ENCODE peak calls at places on chromosomes 16 and 17, in ten cellular contexts. One of them, this sample, is unnamed.

GRCh38 chr17:10614536-10615155 is 42.5 kb downstream of the MYH3 start:
- DNase-seq in fibroblast of mammary gland: peak
- DNase-seq in thoracic aorta: no peak
- DNase-seq in OCI-LY7: peak
- DNase-seq in astrocyte: peak
- DNase-seq in BJ: no peak
- DNase-seq in gastrocnemius medialis: peak
- DNase-seq in A549: peak
- DNase-seq in MM.1S: peak
- DNase-seq in PC-9: no peak
- DNase-seq in this sample: no peak

GRCh38 chr16:27700596-27700995 is 150.7 kb downstream of the KATNIP start:
- DNase-seq in fibroblast of mammary gland: no peak
- DNase-seq in thoracic aorta: no peak
- DNase-seq in OCI-LY7: no peak
- DNase-seq in astrocyte: no peak
- DNase-seq in BJ: no peak
- DNase-seq in gastrocnemius medialis: no peak
- DNase-seq in A549: no peak
- DNase-seq in MM.1S: no peak
- DNase-seq in PC-9: no peak
- DNase-seq in this sample: no peak

GRCh38 chr16:52545544-52546262 is 1.2 kb downstream of the TOX3 start:
- DNase-seq in fibroblast of mammary gland: no peak
- DNase-seq in thoracic aorta: no peak
- DNase-seq in OCI-LY7: no peak
- DNase-seq in astrocyte: no peak
- DNase-seq in BJ: no peak
- DNase-seq in gastrocnemius medialis: no peak
- DNase-seq in A549: no peak
- DNase-seq in MM.1S: no peak
- DNase-seq in PC-9: no peak
- DNase-seq in this sample: no peak

GRCh38 chr16:50662306-50662940 is 18.7 kb downstream of the SNX20 start:
- DNase-seq in fibroblast of mammary gland: no peak
- DNase-seq in thoracic aorta: no peak
- DNase-seq in OCI-LY7: no peak
- DNase-seq in astrocyte: no peak
- DNase-seq in BJ: no peak
- DNase-seq in gastrocnemius medialis: no peak
- DNase-seq in A549: no peak
- DNase-seq in MM.1S: no peak
- DNase-seq in PC-9: no peak
- DNase-seq in this sample: no peak

GRCh38 chr16:73065617-73066313 is 17.8 kb upstream of the ZFHX3 start:
- DNase-seq in fibroblast of mammary gland: no peak
- DNase-seq in thoracic aorta: no peak
- DNase-seq in OCI-LY7: no peak
- DNase-seq in astrocyte: no peak
- DNase-seq in BJ: no peak
- DNase-seq in gastrocnemius medialis: peak
- DNase-seq in A549: no peak
- DNase-seq in MM.1S: no peak
- DNase-seq in PC-9: no peak
- DNase-seq in this sample: no peak

GRCh38 chr16:8878523-8878911 is 3.6 kb upstream of the LITAFD start:
- DNase-seq in fibroblast of mammary gland: peak
- DNase-seq in thoracic aorta: no peak
- DNase-seq in OCI-LY7: no peak
- DNase-seq in astrocyte: peak
- DNase-seq in BJ: peak
- DNase-seq in gastrocnemius medialis: no peak
- DNase-seq in A549: peak
- DNase-seq in MM.1S: no peak
- DNase-seq in PC-9: peak
- DNase-seq in this sample: peak

GRCh38 chr17:77322534-77323412 is 182.0 kb downstream of the SEC14L1 start:
- DNase-seq in fibroblast of mammary gland: peak
- DNase-seq in thoracic aorta: peak
- DNase-seq in OCI-LY7: peak
- DNase-seq in astrocyte: peak
- DNase-seq in BJ: peak
- DNase-seq in gastrocnemius medialis: peak
- DNase-seq in A549: peak
- DNase-seq in MM.1S: no peak
- DNase-seq in PC-9: peak
- DNase-seq in this sample: peak

GRCh38 chr16:76943936-76944335 is 247.1 kb upstream of the MON1B start:
- DNase-seq in fibroblast of mammary gland: peak
- DNase-seq in thoracic aorta: no peak
- DNase-seq in OCI-LY7: no peak
- DNase-seq in astrocyte: no peak
- DNase-seq in BJ: no peak
- DNase-seq in gastrocnemius medialis: no peak
- DNase-seq in A549: no peak
- DNase-seq in MM.1S: no peak
- DNase-seq in PC-9: no peak
- DNase-seq in this sample: no peak

GRCh38 chr17:49114703-49115102 is 17.9 kb upstream of the B4GALNT2 start:
- DNase-seq in fibroblast of mammary gland: no peak
- DNase-seq in thoracic aorta: no peak
- DNase-seq in OCI-LY7: no peak
- DNase-seq in astrocyte: no peak
- DNase-seq in BJ: no peak
- DNase-seq in gastrocnemius medialis: no peak
- DNase-seq in A549: no peak
- DNase-seq in MM.1S: no peak
- DNase-seq in PC-9: no peak
- DNase-seq in this sample: no peak

GRCh38 chr16:55000595-55000994 is 69.9 kb downstream of the IRX5 start:
- DNase-seq in fibroblast of mammary gland: peak
- DNase-seq in thoracic aorta: no peak
- DNase-seq in OCI-LY7: no peak
- DNase-seq in astrocyte: peak
- DNase-seq in BJ: no peak
- DNase-seq in gastrocnemius medialis: no peak
- DNase-seq in A549: peak
- DNase-seq in MM.1S: no peak
- DNase-seq in PC-9: peak
- DNase-seq in this sample: no peak

GRCh38 chr16:50812046-50812445 is 70.2 kb downstream of the CYLD start:
- DNase-seq in fibroblast of mammary gland: no peak
- DNase-seq in thoracic aorta: no peak
- DNase-seq in OCI-LY7: no peak
- DNase-seq in astrocyte: no peak
- DNase-seq in BJ: no peak
- DNase-seq in gastrocnemius medialis: no peak
- DNase-seq in A549: no peak
- DNase-seq in MM.1S: no peak
- DNase-seq in PC-9: no peak
- DNase-seq in this sample: no peak

GRCh38 chr17:27631409-27631755 is 394 bp downstream of the LGALS9 start:
- DNase-seq in fibroblast of mammary gland: no peak
- DNase-seq in thoracic aorta: no peak
- DNase-seq in OCI-LY7: peak
- DNase-seq in astrocyte: no peak
- DNase-seq in BJ: no peak
- DNase-seq in gastrocnemius medialis: no peak
- DNase-seq in A549: no peak
- DNase-seq in MM.1S: no peak
- DNase-seq in PC-9: no peak
- DNase-seq in this sample: no peak

GRCh38 chr17:79572136-79572915 is 38.5 kb downstream of the RBFOX3 start:
- DNase-seq in fibroblast of mammary gland: no peak
- DNase-seq in thoracic aorta: no peak
- DNase-seq in OCI-LY7: no peak
- DNase-seq in astrocyte: no peak
- DNase-seq in BJ: no peak
- DNase-seq in gastrocnemius medialis: no peak
- DNase-seq in A549: no peak
- DNase-seq in MM.1S: no peak
- DNase-seq in PC-9: no peak
- DNase-seq in this sample: no peak

GRCh38 chr16:27671410-27671809 is 121.5 kb downstream of the KATNIP start:
- DNase-seq in fibroblast of mammary gland: no peak
- DNase-seq in thoracic aorta: no peak
- DNase-seq in OCI-LY7: no peak
- DNase-seq in astrocyte: no peak
- DNase-seq in BJ: no peak
- DNase-seq in gastrocnemius medialis: no peak
- DNase-seq in A549: peak
- DNase-seq in MM.1S: no peak
- DNase-seq in PC-9: no peak
- DNase-seq in this sample: no peak

GRCh38 chr16:87608400-87608985 is 6.2 kb downstream of the JPH3 start:
- DNase-seq in fibroblast of mammary gland: peak
- DNase-seq in thoracic aorta: no peak
- DNase-seq in OCI-LY7: peak
- DNase-seq in astrocyte: peak
- DNase-seq in BJ: no peak
- DNase-seq in gastrocnemius medialis: no peak
- DNase-seq in A549: peak
- DNase-seq in MM.1S: peak
- DNase-seq in PC-9: no peak
- DNase-seq in this sample: peak

GRCh38 chr17:29084476-29085148 is 41.7 kb downstream of the PIPOX start:
- DNase-seq in fibroblast of mammary gland: no peak
- DNase-seq in thoracic aorta: no peak
- DNase-seq in OCI-LY7: no peak
- DNase-seq in astrocyte: peak
- DNase-seq in BJ: no peak
- DNase-seq in gastrocnemius medialis: no peak
- DNase-seq in A549: no peak
- DNase-seq in MM.1S: no peak
- DNase-seq in PC-9: no peak
- DNase-seq in this sample: no peak

GRCh38 chr17:8466466-8466865 is 30.8 kb downstream of the NDEL1 start:
- DNase-seq in fibroblast of mammary gland: peak
- DNase-seq in thoracic aorta: no peak
- DNase-seq in OCI-LY7: no peak
- DNase-seq in astrocyte: peak
- DNase-seq in BJ: peak
- DNase-seq in gastrocnemius medialis: no peak
- DNase-seq in A549: no peak
- DNase-seq in MM.1S: no peak
- DNase-seq in PC-9: no peak
- DNase-seq in this sample: no peak

GRCh38 chr16:804193-805048 is 3.9 kb upstream of the GNG13 start:
- DNase-seq in fibroblast of mammary gland: no peak
- DNase-seq in thoracic aorta: no peak
- DNase-seq in OCI-LY7: no peak
- DNase-seq in astrocyte: no peak
- DNase-seq in BJ: no peak
- DNase-seq in gastrocnemius medialis: no peak
- DNase-seq in A549: no peak
- DNase-seq in MM.1S: no peak
- DNase-seq in PC-9: no peak
- DNase-seq in this sample: no peak

DNA sequence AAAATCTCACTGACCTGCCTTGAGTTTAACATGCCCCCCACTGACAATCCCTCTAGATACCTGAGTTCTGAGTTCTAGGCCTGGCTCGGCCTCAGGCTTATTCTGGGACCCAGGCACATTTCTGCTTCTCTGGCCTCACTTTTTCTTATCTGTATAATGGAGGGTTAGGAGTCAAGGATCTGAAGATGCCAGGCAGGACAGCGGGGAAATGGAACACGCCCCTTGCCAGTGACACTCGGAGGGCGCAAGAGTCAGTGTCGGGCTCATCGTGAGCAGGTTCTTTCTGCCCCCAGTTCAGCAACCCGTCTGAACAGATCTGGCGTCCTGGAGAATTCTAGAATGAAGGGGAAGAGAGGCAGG is 567 bp upstream of the MT3 start:
- DNase-seq in fibroblast of mammary gland: no peak
- DNase-seq in thoracic aorta: no peak
- DNase-seq in OCI-LY7: no peak
- DNase-seq in astrocyte: no peak
- DNase-seq in BJ: no peak
- DNase-seq in gastrocnemius medialis: no peak
- DNase-seq in A549: no peak
- DNase-seq in MM.1S: no peak
- DNase-seq in PC-9: no peak
- DNase-seq in this sample: no peak
- H3K4me3 ChIP-seq in fibroblast of mammary gland: no peak
- H3K4me3 ChIP-seq in thoracic aorta: peak
- H3K4me3 ChIP-seq in OCI-LY7: no peak
- H3K4me3 ChIP-seq in astrocyte: peak
- H3K4me3 ChIP-seq in BJ: peak
- H3K4me3 ChIP-seq in gastrocnemius medialis: peak
- H3K4me3 ChIP-seq in A549: peak
- H3K4me3 ChIP-seq in MM.1S: no peak
- H3K4me3 ChIP-seq in PC-9: no peak
- H3K4me3 ChIP-seq in this sample: peak

DNA sequence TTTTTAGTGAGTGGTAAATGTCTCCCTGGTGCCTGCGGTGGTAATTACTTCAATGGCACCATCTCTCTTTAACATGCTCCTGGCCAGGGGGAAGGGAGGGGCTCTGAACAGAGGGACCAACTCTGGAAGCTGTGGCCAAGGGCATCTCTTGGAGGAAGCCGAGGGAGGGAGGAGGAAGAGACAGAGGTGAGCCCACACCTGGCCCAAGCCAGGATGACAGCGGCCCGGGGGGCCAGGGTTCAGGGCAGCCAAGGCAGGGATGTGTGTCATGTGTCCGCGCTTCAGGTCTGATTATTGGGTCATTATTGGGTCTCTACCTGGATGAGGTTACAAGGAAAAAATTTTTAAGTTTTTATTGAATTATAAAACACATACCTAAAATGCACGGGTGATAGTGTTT is 17.7 kb upstream of the RPL38 start:
- DNase-seq in fibroblast of mammary gland: no peak
- DNase-seq in thoracic aorta: no peak
- DNase-seq in OCI-LY7: no peak
- DNase-seq in astrocyte: no peak
- DNase-seq in BJ: no peak
- DNase-seq in gastrocnemius medialis: no peak
- DNase-seq in A549: no peak
- DNase-seq in MM.1S: no peak
- DNase-seq in PC-9: no peak
- DNase-seq in this sample: no peak
- TF ChIP-seq CTCF in fibroblast of mammary gland: no peak
- TF ChIP-seq CTCF in thoracic aorta: no peak
- TF ChIP-seq CTCF in OCI-LY7: no peak
- TF ChIP-seq CTCF in astrocyte: no peak
- TF ChIP-seq CTCF in BJ: no peak
- TF ChIP-seq CTCF in gastrocnemius medialis: no peak
- TF ChIP-seq CTCF in A549: no peak
- TF ChIP-seq CTCF in MM.1S: no peak
- TF ChIP-seq CTCF in PC-9: no peak
- TF ChIP-seq CTCF in this sample: no peak

GRCh38 chr17:64016974-64017373 is 3.5 kb downstream of the ICAM2 start:
- DNase-seq in fibroblast of mammary gland: no peak
- DNase-seq in thoracic aorta: no peak
- DNase-seq in OCI-LY7: no peak
- DNase-seq in astrocyte: no peak
- DNase-seq in BJ: no peak
- DNase-seq in gastrocnemius medialis: no peak
- DNase-seq in A549: no peak
- DNase-seq in MM.1S: no peak
- DNase-seq in PC-9: no peak
- DNase-seq in this sample: no peak
- H3K4me3 ChIP-seq in fibroblast of mammary gland: no peak
- H3K4me3 ChIP-seq in thoracic aorta: no peak
- H3K4me3 ChIP-seq in OCI-LY7: peak
- H3K4me3 ChIP-seq in astrocyte: no peak
- H3K4me3 ChIP-seq in BJ: no peak
- H3K4me3 ChIP-seq in gastrocnemius medialis: no peak
- H3K4me3 ChIP-seq in A549: no peak
- H3K4me3 ChIP-seq in MM.1S: no peak
- H3K4me3 ChIP-seq in PC-9: no peak
- H3K4me3 ChIP-seq in this sample: no peak

GRCh38 chr17:42171831-42172230 is 9.1 kb downstream of the KCNH4 start:
- DNase-seq in fibroblast of mammary gland: no peak
- DNase-seq in thoracic aorta: no peak
- DNase-seq in OCI-LY7: no peak
- DNase-seq in astrocyte: no peak
- DNase-seq in BJ: no peak
- DNase-seq in gastrocnemius medialis: no peak
- DNase-seq in A549: no peak
- DNase-seq in MM.1S: no peak
- DNase-seq in PC-9: no peak
- DNase-seq in this sample: no peak
- TF ChIP-seq CTCF in fibroblast of mammary gland: no peak
- TF ChIP-seq CTCF in thoracic aorta: no peak
- TF ChIP-seq CTCF in OCI-LY7: no peak
- TF ChIP-seq CTCF in astrocyte: no peak
- TF ChIP-seq CTCF in BJ: no peak
- TF ChIP-seq CTCF in gastrocnemius medialis: no peak
- TF ChIP-seq CTCF in A549: no peak
- TF ChIP-seq CTCF in MM.1S: no peak
- TF ChIP-seq CTCF in PC-9: no peak
- TF ChIP-seq CTCF in this sample: no peak